ENCODE peak calls at places on chromosomes 7 and 10, in eight cellular contexts. S, R, I, C, O, A, B and L are unnamed samples.

GRCh38 chr7:36906448-36906847 is 182.2 kb upstream of the AOAH start:
- DNase-seq in S (no peak), R (no peak), I (no peak), C (no peak), O (no peak), A (no peak), B (no peak), L (no peak)

GRCh38 chr7:154960063-154960790 is 42.7 kb downstream of the PAXIP1 start:
- DNase-seq in S (no peak), R (no peak), I (no peak), C (no peak), O (no peak), A (no peak), B (no peak), L (no peak)

GRCh38 chr10:73857446-73857845 is 16.9 kb downstream of the CAMK2G start:
- DNase-seq in S (peak; percentile 80), R (no peak), I (no peak), C (no peak), O (no peak), A (no peak), B (no peak), L (peak; percentile 62)

GRCh38 chr10:58220769-58221448 is 46.8 kb downstream of the IPMK start:
- DNase-seq in S (peak; percentile 7), R (no peak), I (no peak), C (no peak), O (no peak), A (no peak), B (no peak), L (peak; percentile 67)

GRCh38 chr10:78588194-78588811 is 480.5 kb upstream of the ZMIZ1 start:
- DNase-seq in S (no peak), R (no peak), I (no peak), C (no peak), O (no peak), A (no peak), B (no peak), L (peak; percentile 59)

GRCh38 chr10:95411635-95412034 is 120.8 kb upstream of the PDLIM1 start:
- DNase-seq in S (no peak), R (no peak), I (no peak), C (no peak), O (no peak), A (no peak), B (peak; percentile 23), L (no peak)

GRCh38 chr10:77989081-77989724 is 40.1 kb downstream of the POLR3A start:
- DNase-seq in S (no peak), R (no peak), I (no peak), C (no peak), O (no peak), A (no peak), B (no peak), L (peak; percentile 24)

GRCh38 chr7:120793213-120793936 is 64.6 kb downstream of the TSPAN12 start:
- DNase-seq in S (no peak), R (no peak), I (no peak), C (no peak), O (no peak), A (no peak), B (no peak), L (no peak)

GRCh38 chr7:127976056-127976455 is 55.2 kb downstream of the LRRC4 start:
- DNase-seq in S (no peak), R (no peak), I (no peak), C (no peak), O (no peak), A (no peak), B (peak; percentile 52), L (no peak)

GRCh38 chr10:71601273-71601672 is 118.3 kb downstream of the C10orf105 start:
- DNase-seq in S (no peak), R (no peak), I (no peak), C (no peak), O (no peak), A (no peak), B (no peak), L (no peak)

GRCh38 chr10:28637346-28637745 is 40.0 kb upstream of the BAMBI start:
- DNase-seq in S (no peak), R (no peak), I (no peak), C (no peak), O (no peak), A (no peak), B (no peak), L (no peak)

GRCh38 chr10:36555036-36555435 is 570.4 kb upstream of the ANKRD30A start:
- DNase-seq in S (no peak), R (no peak), I (no peak), C (no peak), O (no peak), A (no peak), B (no peak), L (no peak)

GRCh38 chr10:132468201-132468600 is 69.4 kb upstream of the INPP5A start:
- DNase-seq in S (no peak), R (no peak), I (no peak), C (no peak), O (no peak), A (no peak), B (no peak), L (no peak)

GRCh38 chr7:16891338-16891737 is 9.6 kb upstream of the AGR3 start:
- DNase-seq in S (peak; percentile 68), R (no peak), I (peak; percentile 12), C (peak; percentile 36), O (no peak), A (no peak), B (peak; percentile 29), L (peak; percentile 46)

GRCh38 chr7:121503039-121503438 is 106.9 kb upstream of the FAM3C start:
- DNase-seq in S (no peak), R (no peak), I (no peak), C (no peak), O (no peak), A (no peak), B (no peak), L (no peak)

GRCh38 chr10:109894516-109894915 is 28.8 kb downstream of the XPNPEP1 start:
- DNase-seq in S (no peak), R (no peak), I (no peak), C (no peak), O (peak; percentile 68), A (no peak), B (no peak), L (peak; percentile 54)

GRCh38 chr10:96407560-96408069 is 48.8 kb upstream of the OPALIN start:
- DNase-seq in S (no peak), R (no peak), I (no peak), C (no peak), O (no peak), A (no peak), B (no peak), L (no peak)

GRCh38 chr7:70036695-70037094 is 438.4 kb downstream of the AUTS2 start:
- DNase-seq in S (no peak), R (no peak), I (no peak), C (no peak), O (no peak), A (no peak), B (no peak), L (no peak)